ENCODE peak calls at places on chromosomes 3 and 15, in eight cellular contexts. One of them, this sample, is unnamed.

GRCh38 chr3:27216955-27217552 is 152.1 kb downstream of the NEK10 start:
- DNase-seq in psoas muscle: no peak
- DNase-seq in renal cortical epithelial cell: peak
- DNase-seq in T-helper 17 cell: no peak
- DNase-seq in activated CD4-positive, alpha-beta T cell treated with anti-CD3 and anti-CD28 coated beads, Interleukin-2, amount 50 U/mL, for 4 hours: no peak
- DNase-seq in SHP77: no peak
- DNase-seq in NCI-H2081: no peak
- DNase-seq in tibial artery: no peak
- DNase-seq in this sample: no peak

GRCh38 chr15:45612790-45613415 is 21.9 kb upstream of the SQOR start:
- DNase-seq in SHP77: no peak
- DNase-seq in psoas muscle: no peak
- DNase-seq in renal cortical epithelial cell: peak
- DNase-seq in tibial artery: no peak
- DNase-seq in NCI-H2081: no peak
- DNase-seq in activated CD4-positive, alpha-beta T cell treated with anti-CD3 and anti-CD28 coated beads, Interleukin-2, amount 50 U/mL, for 4 hours: no peak
- DNase-seq in T-helper 17 cell: no peak
- DNase-seq in this sample: no peak

GRCh38 chr3:112382543-112383160 is 49.7 kb downstream of the CD200 start:
- DNase-seq in activated CD4-positive, alpha-beta T cell treated with anti-CD3 and anti-CD28 coated beads, Interleukin-2, amount 50 U/mL, for 4 hours: no peak
- DNase-seq in renal cortical epithelial cell: no peak
- DNase-seq in T-helper 17 cell: no peak
- DNase-seq in psoas muscle: no peak
- DNase-seq in NCI-H2081: no peak
- DNase-seq in tibial artery: no peak
- DNase-seq in SHP77: no peak
- DNase-seq in this sample: no peak

GRCh38 chr3:12759097-12759679 is at the start of gene TMEM40:
- DNase-seq in tibial artery: no peak
- DNase-seq in T-helper 17 cell: no peak
- DNase-seq in SHP77: no peak
- DNase-seq in psoas muscle: no peak
- DNase-seq in NCI-H2081: no peak
- DNase-seq in activated CD4-positive, alpha-beta T cell treated with anti-CD3 and anti-CD28 coated beads, Interleukin-2, amount 50 U/mL, for 4 hours: no peak
- DNase-seq in renal cortical epithelial cell: peak
- DNase-seq in this sample: peak

GRCh38 chr15:51619331-51620033 is 3.1 kb downstream of the DMXL2 start:
- DNase-seq in tibial artery: no peak
- DNase-seq in activated CD4-positive, alpha-beta T cell treated with anti-CD3 and anti-CD28 coated beads, Interleukin-2, amount 50 U/mL, for 4 hours: no peak
- DNase-seq in NCI-H2081: no peak
- DNase-seq in renal cortical epithelial cell: no peak
- DNase-seq in SHP77: no peak
- DNase-seq in T-helper 17 cell: no peak
- DNase-seq in psoas muscle: no peak
- DNase-seq in this sample: no peak

GRCh38 chr3:47583320-47584075 is 4.8 kb upstream of the CSPG5 start:
- DNase-seq in psoas muscle: no peak
- DNase-seq in T-helper 17 cell: no peak
- DNase-seq in NCI-H2081: no peak
- DNase-seq in renal cortical epithelial cell: peak
- DNase-seq in SHP77: no peak
- DNase-seq in activated CD4-positive, alpha-beta T cell treated with anti-CD3 and anti-CD28 coated beads, Interleukin-2, amount 50 U/mL, for 4 hours: no peak
- DNase-seq in tibial artery: no peak
- DNase-seq in this sample: no peak

GRCh38 chr3:184545769-184546168 is 15.8 kb upstream of the EPHB3 start:
- DNase-seq in SHP77: no peak
- DNase-seq in renal cortical epithelial cell: no peak
- DNase-seq in T-helper 17 cell: no peak
- DNase-seq in activated CD4-positive, alpha-beta T cell treated with anti-CD3 and anti-CD28 coated beads, Interleukin-2, amount 50 U/mL, for 4 hours: no peak
- DNase-seq in NCI-H2081: no peak
- DNase-seq in tibial artery: no peak
- DNase-seq in psoas muscle: no peak
- DNase-seq in this sample: no peak

GRCh38 chr3:31077021-31077601 is 182.7 kb upstream of the GADL1 start:
- DNase-seq in NCI-H2081: no peak
- DNase-seq in tibial artery: no peak
- DNase-seq in SHP77: no peak
- DNase-seq in T-helper 17 cell: no peak
- DNase-seq in activated CD4-positive, alpha-beta T cell treated with anti-CD3 and anti-CD28 coated beads, Interleukin-2, amount 50 U/mL, for 4 hours: no peak
- DNase-seq in psoas muscle: no peak
- DNase-seq in renal cortical epithelial cell: peak
- DNase-seq in this sample: no peak

GRCh38 chr3:35739181-35739809 is 100.0 kb downstream of the ARPP21 start:
- DNase-seq in T-helper 17 cell: no peak
- DNase-seq in psoas muscle: no peak
- DNase-seq in SHP77: no peak
- DNase-seq in activated CD4-positive, alpha-beta T cell treated with anti-CD3 and anti-CD28 coated beads, Interleukin-2, amount 50 U/mL, for 4 hours: no peak
- DNase-seq in renal cortical epithelial cell: no peak
- DNase-seq in NCI-H2081: no peak
- DNase-seq in tibial artery: no peak
- DNase-seq in this sample: no peak

GRCh38 chr15:80419546-80419945 is 15.4 kb downstream of the ARNT2 start:
- DNase-seq in renal cortical epithelial cell: peak
- DNase-seq in NCI-H2081: no peak
- DNase-seq in tibial artery: no peak
- DNase-seq in psoas muscle: no peak
- DNase-seq in T-helper 17 cell: no peak
- DNase-seq in SHP77: no peak
- DNase-seq in activated CD4-positive, alpha-beta T cell treated with anti-CD3 and anti-CD28 coated beads, Interleukin-2, amount 50 U/mL, for 4 hours: no peak
- DNase-seq in this sample: no peak

GRCh38 chr3:9149566-9149965 is 99.9 kb downstream of the SRGAP3 start:
- DNase-seq in T-helper 17 cell: no peak
- DNase-seq in tibial artery: no peak
- DNase-seq in NCI-H2081: no peak
- DNase-seq in renal cortical epithelial cell: no peak
- DNase-seq in activated CD4-positive, alpha-beta T cell treated with anti-CD3 and anti-CD28 coated beads, Interleukin-2, amount 50 U/mL, for 4 hours: no peak
- DNase-seq in psoas muscle: no peak
- DNase-seq in SHP77: no peak
- DNase-seq in this sample: no peak

GRCh38 chr3:141056716-141057115 is 5.6 kb downstream of the SPSB4 start:
- DNase-seq in psoas muscle: no peak
- DNase-seq in activated CD4-positive, alpha-beta T cell treated with anti-CD3 and anti-CD28 coated beads, Interleukin-2, amount 50 U/mL, for 4 hours: no peak
- DNase-seq in renal cortical epithelial cell: peak
- DNase-seq in T-helper 17 cell: no peak
- DNase-seq in tibial artery: no peak
- DNase-seq in NCI-H2081: peak
- DNase-seq in SHP77: peak
- DNase-seq in this sample: peak

GRCh38 chr3:197494366-197495058 is 61.3 kb downstream of the BDH1 start:
- DNase-seq in NCI-H2081: peak
- DNase-seq in tibial artery: no peak
- DNase-seq in SHP77: no peak
- DNase-seq in renal cortical epithelial cell: peak
- DNase-seq in activated CD4-positive, alpha-beta T cell treated with anti-CD3 and anti-CD28 coated beads, Interleukin-2, amount 50 U/mL, for 4 hours: no peak
- DNase-seq in psoas muscle: no peak
- DNase-seq in T-helper 17 cell: no peak
- DNase-seq in this sample: no peak

GRCh38 chr3:13824521-13825316 is 55.2 kb downstream of the WNT7A start:
- DNase-seq in tibial artery: no peak
- DNase-seq in NCI-H2081: no peak
- DNase-seq in psoas muscle: no peak
- DNase-seq in T-helper 17 cell: no peak
- DNase-seq in renal cortical epithelial cell: peak
- DNase-seq in SHP77: peak
- DNase-seq in activated CD4-positive, alpha-beta T cell treated with anti-CD3 and anti-CD28 coated beads, Interleukin-2, amount 50 U/mL, for 4 hours: no peak
- DNase-seq in this sample: no peak

GRCh38 chr3:24137958-24138875 is 193.1 kb downstream of the NR1D2 start:
- DNase-seq in NCI-H2081: peak
- DNase-seq in tibial artery: no peak
- DNase-seq in psoas muscle: no peak
- DNase-seq in T-helper 17 cell: no peak
- DNase-seq in activated CD4-positive, alpha-beta T cell treated with anti-CD3 and anti-CD28 coated beads, Interleukin-2, amount 50 U/mL, for 4 hours: no peak
- DNase-seq in SHP77: peak
- DNase-seq in renal cortical epithelial cell: peak
- DNase-seq in this sample: no peak

GRCh38 chr3:49930241-49930690 is 655 bp upstream of the MON1A start:
- DNase-seq in psoas muscle: no peak
- DNase-seq in tibial artery: no peak
- DNase-seq in renal cortical epithelial cell: no peak
- DNase-seq in NCI-H2081: no peak
- DNase-seq in activated CD4-positive, alpha-beta T cell treated with anti-CD3 and anti-CD28 coated beads, Interleukin-2, amount 50 U/mL, for 4 hours: no peak
- DNase-seq in SHP77: no peak
- DNase-seq in T-helper 17 cell: no peak
- DNase-seq in this sample: no peak

GRCh38 chr3:17577795-17578520 is 164.5 kb downstream of the TBC1D5 start:
- DNase-seq in psoas muscle: no peak
- DNase-seq in tibial artery: no peak
- DNase-seq in renal cortical epithelial cell: peak
- DNase-seq in NCI-H2081: no peak
- DNase-seq in activated CD4-positive, alpha-beta T cell treated with anti-CD3 and anti-CD28 coated beads, Interleukin-2, amount 50 U/mL, for 4 hours: no peak
- DNase-seq in SHP77: no peak
- DNase-seq in T-helper 17 cell: no peak
- DNase-seq in this sample: no peak

GRCh38 chr15:81015595-81016252 is 15.0 kb downstream of the TLNRD1 start:
- DNase-seq in activated CD4-positive, alpha-beta T cell treated with anti-CD3 and anti-CD28 coated beads, Interleukin-2, amount 50 U/mL, for 4 hours: no peak
- DNase-seq in SHP77: no peak
- DNase-seq in renal cortical epithelial cell: no peak
- DNase-seq in psoas muscle: peak
- DNase-seq in tibial artery: no peak
- DNase-seq in T-helper 17 cell: no peak
- DNase-seq in NCI-H2081: no peak
- DNase-seq in this sample: no peak

GRCh38 chr3:13717222-13717573 is 162.7 kb downstream of the WNT7A start:
- DNase-seq in renal cortical epithelial cell: no peak
- DNase-seq in T-helper 17 cell: no peak
- DNase-seq in activated CD4-positive, alpha-beta T cell treated with anti-CD3 and anti-CD28 coated beads, Interleukin-2, amount 50 U/mL, for 4 hours: no peak
- DNase-seq in psoas muscle: no peak
- DNase-seq in tibial artery: no peak
- DNase-seq in SHP77: no peak
- DNase-seq in NCI-H2081: no peak
- DNase-seq in this sample: peak

GRCh38 chr3:67662733-67663132 is 8.3 kb upstream of the SUCLG2 start:
- DNase-seq in NCI-H2081: no peak
- DNase-seq in tibial artery: no peak
- DNase-seq in renal cortical epithelial cell: no peak
- DNase-seq in SHP77: no peak
- DNase-seq in psoas muscle: no peak
- DNase-seq in activated CD4-positive, alpha-beta T cell treated with anti-CD3 and anti-CD28 coated beads, Interleukin-2, amount 50 U/mL, for 4 hours: no peak
- DNase-seq in T-helper 17 cell: no peak
- DNase-seq in this sample: no peak

GRCh38 chr15:27492021-27492621 is 521.1 kb downstream of the GABRG3 start:
- DNase-seq in activated CD4-positive, alpha-beta T cell treated with anti-CD3 and anti-CD28 coated beads, Interleukin-2, amount 50 U/mL, for 4 hours: no peak
- DNase-seq in T-helper 17 cell: no peak
- DNase-seq in NCI-H2081: no peak
- DNase-seq in SHP77: no peak
- DNase-seq in tibial artery: no peak
- DNase-seq in renal cortical epithelial cell: peak
- DNase-seq in psoas muscle: no peak
- DNase-seq in this sample: peak

GRCh38 chr3:155270485-155271342 is 22.8 kb downstream of the STRIT1 start:
- DNase-seq in T-helper 17 cell: no peak
- DNase-seq in psoas muscle: no peak
- DNase-seq in SHP77: no peak
- DNase-seq in activated CD4-positive, alpha-beta T cell treated with anti-CD3 and anti-CD28 coated beads, Interleukin-2, amount 50 U/mL, for 4 hours: no peak
- DNase-seq in NCI-H2081: no peak
- DNase-seq in renal cortical epithelial cell: peak
- DNase-seq in tibial artery: no peak
- DNase-seq in this sample: peak